ENCODE peak calls at places on chromosomes 12 and 14, in six cellular contexts. A is right cardiac atrium, Q is Peyer's patch, E is MG63, C is pancreas, P is A549. O is an unnamed sample.

GRCh38 chr12:48331389-48331788 is 19.3 kb downstream of the ZNF641 start:
- DNase-seq in P (no peak), A (no peak), C (no peak), E (no peak), Q (no peak), O (no peak)

GRCh38 chr12:49962861-49963765 is 1.4 kb downstream of the AQP5 start:
- DNase-seq in A (peak; percentile 91), E (peak; percentile 92), Q (no peak), P (peak; percentile 77), C (peak; percentile 96), O (no peak)

GRCh38 chr14:99688210-99688581 is 4.1 kb downstream of the CYP46A1 start:
- DNase-seq in C (no peak), Q (no peak), E (no peak), P (no peak), A (no peak), O (no peak)

GRCh38 chr12:119686355-119686754 is 18.4 kb downstream of the PRKAB1 start:
- DNase-seq in E (no peak), Q (no peak), C (no peak), A (no peak), P (no peak), O (no peak)

GRCh38 chr12:69569236-69569635 is 16.0 kb upstream of the CCT2 start:
- DNase-seq in E (no peak), C (no peak), A (no peak), P (no peak), Q (no peak), O (no peak)

GRCh38 chr12:13008741-13009380 is 8.8 kb upstream of the HEBP1 start:
- DNase-seq in C (no peak), E (no peak), P (no peak), Q (no peak), A (no peak), O (no peak)

GRCh38 chr12:27905285-27906126 is 67.0 kb downstream of the PTHLH start:
- DNase-seq in A (no peak), E (no peak), P (no peak), Q (no peak), C (no peak), O (no peak)

GRCh38 chr14:64217318-64217717 is 76.9 kb downstream of the ESR2 start:
- DNase-seq in E (no peak), Q (peak; percentile 58), A (no peak), C (no peak), P (no peak), O (no peak)

GRCh38 chr12:94779520-94779919 is 129.2 kb upstream of the TMCC3 start:
- DNase-seq in C (no peak), Q (no peak), E (peak; percentile 53), A (no peak), P (no peak), O (no peak)

GRCh38 chr14:21748869-21749303 is 75.3 kb upstream of the OR4E1 start:
- DNase-seq in A (no peak), E (peak; percentile 4), C (peak; percentile 21), P (peak; percentile 15), Q (no peak), O (no peak)

GRCh38 chr14:51095854-51096823 is 1.2 kb upstream of the TRIM9 start:
- DNase-seq in E (peak; percentile 62), Q (no peak), A (peak; percentile 47), P (peak; percentile 10), C (no peak), O (no peak)

GRCh38 chr14:92704036-92704804 is 44.2 kb downstream of the LGMN start:
- DNase-seq in A (no peak), E (no peak), Q (peak; percentile 85), P (no peak), C (no peak), O (no peak)

GRCh38 chr14:68137704-68138619 is 318.4 kb downstream of the RAD51B start:
- DNase-seq in E (peak; percentile 91), A (no peak), P (peak; percentile 69), Q (no peak), C (peak; percentile 29), O (no peak)

GRCh38 chr14:24143511-24143910 is 2.1 kb upstream of the EMC9 start:
- DNase-seq in P (no peak), E (no peak), A (no peak), Q (no peak), C (no peak), O (no peak)

GRCh38 chr12:1993341-1993740 is 10.9 kb downstream of the DCP1B start:
- DNase-seq in E (peak; percentile 51), P (no peak), C (no peak), A (no peak), Q (no peak), O (no peak)

GRCh38 chr12:112160611-112161010 is 35.3 kb downstream of the TRAFD1 start:
- DNase-seq in Q (no peak), C (no peak), P (no peak), E (no peak), A (no peak), O (no peak)

GRCh38 chr12:7100239-7100638 is 8.0 kb upstream of the C1R start:
- DNase-seq in Q (no peak), E (no peak), A (no peak), C (no peak), P (no peak), O (no peak)

GRCh38 chr12:120257041-120257821 is 8.3 kb downstream of the PXN start:
- DNase-seq in P (no peak), E (peak; percentile 98), Q (no peak), C (peak; percentile 49), A (peak; percentile 85), O (no peak)

GRCh38 chr14:61552196-61552595 is 143.1 kb upstream of the HIF1A start:
- DNase-seq in A (no peak), P (no peak), E (no peak), C (no peak), Q (no peak), O (no peak)

GRCh38 chr12:46629331-46630229 is 196.2 kb downstream of the SLC38A4 start:
- DNase-seq in P (no peak), C (no peak), E (no peak), A (no peak), Q (no peak), O (no peak)

GRCh38 chr14:49946320-49947141 is 53.6 kb downstream of the ARF6 start:
- DNase-seq in E (peak; percentile 35), Q (no peak), A (no peak), P (peak; percentile 76), C (peak; percentile 28), O (no peak)

GRCh38 chr12:93571854-93572711 is at the start of gene SOCS2:
- DNase-seq in E (no peak), Q (peak; percentile 20), C (peak; percentile 35), P (peak; percentile 35), A (peak; percentile 80), O (peak; percentile 29)

GRCh38 chr14:48096869-48097268 is 421.5 kb upstream of the MDGA2 start:
- DNase-seq in A (no peak), Q (no peak), P (no peak), C (no peak), E (no peak), O (no peak)

GRCh38 chr14:37598973-37599526 is 3.6 kb downstream of the TTC6 start:
- DNase-seq in Q (no peak), P (no peak), E (no peak), C (no peak), A (no peak), O (no peak)

GRCh38 chr12:67322580-67322979 is 53.4 kb downstream of the CAND1 start:
- DNase-seq in P (no peak), Q (no peak), C (no peak), E (no peak), A (peak; percentile 40), O (no peak)

GRCh38 chr12:101759396-101760047 is 20.3 kb upstream of the SYCP3 start:
- DNase-seq in C (no peak), P (peak; percentile 43), A (no peak), E (no peak), Q (no peak), O (no peak)

GRCh38 chr12:104060791-104061190 is 3.5 kb upstream of the HCFC2 start:
- DNase-seq in E (no peak), A (no peak), Q (no peak), C (no peak), P (no peak), O (no peak)

GRCh38 chr12:87782838-87783237 is 246.4 kb downstream of the C12orf50 start:
- DNase-seq in A (no peak), E (no peak), P (no peak), Q (no peak), C (peak; percentile 69), O (no peak)

GRCh38 chr14:41505491-41505890 is 101.2 kb upstream of the LRFN5 start:
- DNase-seq in P (no peak), A (no peak), C (no peak), Q (no peak), E (no peak), O (no peak)

DNA sequence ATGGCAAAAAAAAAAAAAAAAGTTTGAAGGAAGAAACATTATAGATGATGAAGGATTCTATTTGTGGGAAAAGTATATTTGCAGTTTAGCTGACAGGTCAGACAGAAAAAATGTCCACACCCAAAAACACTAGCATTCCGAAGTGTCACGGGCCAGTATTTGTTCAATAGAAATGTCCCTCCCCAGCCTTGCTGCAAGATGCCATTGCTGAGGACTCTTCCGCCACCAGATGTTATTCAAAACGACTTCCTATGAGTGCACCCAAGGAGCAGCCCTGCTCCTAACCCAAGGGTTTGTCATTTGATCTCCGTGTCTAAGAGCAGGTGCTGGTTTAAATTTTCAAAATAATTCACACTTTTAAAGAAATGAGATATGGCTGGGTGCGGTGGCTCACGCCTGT is 163.1 kb downstream of the GCH1 start:
- DNase-seq in Q (no peak), A (no peak), E (no peak), C (no peak), P (no peak), O (no peak)
- H3K9me3 ChIP-seq in Q (no peaks in the 10 kb centered on the region), A (no peaks in the 10 kb centered on the region), E (no peaks in the 10 kb centered on the region), C (no peaks in the 10 kb centered on the region), P (no peaks in the 10 kb centered on the region), O (no peaks in the 10 kb centered on the region)

DNA sequence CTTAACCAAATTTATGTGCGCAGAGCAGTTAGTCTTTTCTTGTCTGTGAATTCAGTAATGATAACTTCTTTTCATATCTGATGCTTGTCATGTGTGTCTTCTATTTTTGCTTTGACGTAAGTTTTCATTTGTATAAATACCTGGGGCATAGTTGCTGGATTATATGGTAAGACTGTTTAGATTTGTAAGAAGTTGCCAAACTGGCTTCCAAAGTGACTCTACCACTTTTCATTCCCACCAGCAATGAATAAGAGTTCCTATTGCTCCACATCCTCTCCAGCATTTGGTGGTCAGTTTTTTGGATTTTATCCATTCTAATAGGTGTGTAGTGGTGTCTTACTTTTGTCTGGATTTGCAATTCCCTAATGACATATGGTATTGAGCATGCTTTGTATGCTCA is 8.9 kb downstream of the ZNF268 start:
- DNase-seq in Q (no peak), P (no peak), C (no peak), A (no peak), E (no peak), O (no peak)
- H3K9me3 ChIP-seq in Q (peaks cover 87% of the 10 kb centered on the region), P (peaks cover 98% of the 10 kb centered on the region), C (peaks cover 26% of the 10 kb centered on the region), A (peaks cover 37% of the 10 kb centered on the region), E (peaks cover 37% of the 10 kb centered on the region), O (peaks cover 59% of the 10 kb centered on the region)

GRCh38 chr14:89588840-89589296 is 171.8 kb upstream of the FOXN3 start:
- DNase-seq in E (no peak), A (no peak), P (no peak), C (no peak), Q (no peak), O (no peak)
- H3K9me3 ChIP-seq in E (no peaks in the 10 kb centered on the region), A (no peaks in the 10 kb centered on the region), P (peaks cover 9% of the 10 kb centered on the region), C (no peaks in the 10 kb centered on the region), Q (no peaks in the 10 kb centered on the region), O (no peaks in the 10 kb centered on the region)

GRCh38 chr12:34344851-34345522 is 322.7 kb downstream of the ALG10 start:
- DNase-seq in C (no peak), A (no peak), P (no peak), E (no peak), Q (no peak), O (no peak)
- H3K9me3 ChIP-seq in C (no peaks in the 10 kb centered on the region), A (no peaks in the 10 kb centered on the region), P (no peaks in the 10 kb centered on the region), E (no peaks in the 10 kb centered on the region), Q (peaks cover 39% of the 10 kb centered on the region), O (no peaks in the 10 kb centered on the region)

GRCh38 chr14:106842687-106843086 is 1316.3 kb downstream of the TMEM121 start:
- DNase-seq in A (no peak), C (peak; percentile 41), E (no peak), P (peak; percentile 50), Q (no peak), O (no peak)
- H3K9me3 ChIP-seq in A (no peaks in the 10 kb centered on the region), C (no peaks in the 10 kb centered on the region), E (no peaks in the 10 kb centered on the region), P (no peaks in the 10 kb centered on the region), Q (no peaks in the 10 kb centered on the region), O (no peaks in the 10 kb centered on the region)